ENCODE peak calls at places on chromosome 6, in four cellular contexts. B is HepG2, J is K562, L is WTC11. P is an unnamed sample.

GRCh38 chr6:14211596-14211961 is 94.0 kb downstream of the CD83 start:
- DNase-seq in B (peak), J (peak), L (peak), P (no peak)

GRCh38 chr6:146775227-146775626 is 176.5 kb downstream of the ADGB start:
- DNase-seq in B (no peak), J (no peak), L (no peak), P (no peak)

GRCh38 chr6:153131037-153131981 is at the start of gene RGS17:
- DNase-seq in B (no peak), J (no peak), L (peak), P (peak)

GRCh38 chr6:47307362-47308222 is 2.1 kb downstream of the TNFRSF21 start:
- DNase-seq in B (no peak), J (no peak), L (no peak), P (no peak)

GRCh38 chr6:52622810-52623209 is 46.0 kb upstream of the TRAM2 start:
- DNase-seq in B (no peak), J (no peak), L (no peak), P (no peak)

GRCh38 chr6:126180585-126180984 is 159.3 kb upstream of the CENPW start:
- DNase-seq in B (peak), J (no peak), L (no peak), P (no peak)

GRCh38 chr6:106223300-106223930 is 102.1 kb downstream of the ATG5 start:
- DNase-seq in B (peak), J (peak), L (peak), P (peak)

GRCh38 chr6:156809446-156810178 is 32.4 kb downstream of the ARID1B start:
- DNase-seq in B (no peak), J (no peak), L (no peak), P (no peak)

GRCh38 chr6:157226026-157226639 is 97.2 kb downstream of the TMEM242 start:
- DNase-seq in B (no peak), J (no peak), L (no peak), P (no peak)

GRCh38 chr6:19663479-19663878 is 173.7 kb upstream of the ID4 start:
- DNase-seq in B (no peak), J (no peak), L (no peak), P (no peak)

GRCh38 chr6:19664050-19664449 is 173.1 kb upstream of the ID4 start:
- DNase-seq in B (no peak), J (no peak), L (no peak), P (no peak)

GRCh38 chr6:19664878-19665715 is 172.1 kb upstream of the ID4 start:
- DNase-seq in B (no peak), J (no peak), L (no peak), P (no peak)

GRCh38 chr6:19669206-19669605 is 168.0 kb upstream of the ID4 start:
- DNase-seq in B (no peak), J (no peak), L (no peak), P (no peak)

DNA sequence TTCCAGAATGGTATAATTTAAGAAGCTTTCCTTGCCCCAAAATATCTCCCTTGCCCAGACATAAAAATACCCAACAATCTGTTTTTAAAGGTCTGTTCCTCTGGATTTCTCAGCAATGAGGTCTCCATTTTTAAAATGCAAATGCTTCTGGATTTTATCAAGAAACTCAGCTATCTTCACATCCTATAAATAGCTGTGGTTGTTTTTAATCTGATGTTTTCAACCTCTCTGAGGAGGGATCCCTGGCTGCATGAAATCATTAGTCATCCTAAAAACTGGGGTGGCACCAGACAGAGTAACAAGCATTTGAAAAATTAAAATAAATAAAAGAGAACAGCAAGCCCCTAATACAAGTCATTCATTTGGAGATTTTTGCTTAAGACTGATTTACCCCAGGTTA is 168.5 kb upstream of the ID4 start:
- DNase-seq in B (no peak), J (no peak), L (no peak), P (no peak)
- TF ChIP-seq ESRRA in B (no peak), J (no peak), L (no peak), P (no peak)

GRCh38 chr6:43768983-43769525 is 957 bp upstream of the VEGFA start:
- DNase-seq in B (no peak), J (no peak), L (peak), P (no peak)

GRCh38 chr6:43766964-43767461 is 3.0 kb upstream of the VEGFA start:
- DNase-seq in B (peak), J (no peak), L (peak), P (no peak)

GRCh38 chr6:43767553-43768505 is 2.2 kb upstream of the VEGFA start:
- DNase-seq in B (no peak), J (no peak), L (peak), P (no peak)

GRCh38 chr6:43769526-43770416 is at the start of gene VEGFA:
- DNase-seq in B (peak), J (peak), L (peak), P (peak)

GRCh38 chr6:43768506-43768860 is 1.5 kb upstream of the VEGFA start:
- DNase-seq in B (no peak), J (no peak), L (no peak), P (no peak)
- TF ChIP-seq USF2 in B (no peak), J (no peak), L (no peak), P (no peak)

DNA sequence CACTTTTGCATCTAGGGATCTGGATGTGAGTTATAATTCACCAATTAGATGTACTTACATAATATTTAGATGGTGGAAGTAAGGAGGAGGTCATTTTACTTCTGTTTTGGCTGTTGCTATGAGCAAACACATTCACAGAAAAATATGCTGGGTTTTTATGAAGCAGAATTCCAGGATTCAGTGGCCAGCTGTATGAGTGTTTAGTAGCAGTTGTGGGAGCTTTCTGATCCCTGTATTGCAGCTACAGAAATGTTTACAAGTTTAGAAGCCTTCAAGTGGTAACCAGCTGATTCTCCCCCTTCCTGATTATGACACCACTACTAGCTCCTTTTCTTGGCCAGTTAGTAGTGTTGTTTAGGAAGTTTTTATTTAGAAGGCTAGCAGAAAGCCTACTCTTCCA is 177.0 kb downstream of the TENT5A start:
- DNase-seq in B (no peak), J (no peak), L (no peak), P (no peak)
- TF ChIP-seq ESRRA in B (no peak), J (no peak), L (no peak), P (no peak)

GRCh38 chr6:12911387-12911960 is 194.9 kb downstream of the PHACTR1 start:
- DNase-seq in B (peak), J (peak), L (no peak), P (peak)
- TF ChIP-seq USF2 in B (no peak), J (no peak), L (no peak), P (no peak)

GRCh38 chr6:127342946-127343752 is at the start of gene ECHDC1:
- DNase-seq in B (peak), J (peak), L (peak), P (peak)

GRCh38 chr6:127345521-127345920 is 2.1 kb upstream of the ECHDC1 start:
- DNase-seq in B (no peak), J (no peak), L (no peak), P (no peak)

GRCh38 chr6:127342296-127342945 is 988 bp downstream of the ECHDC1 start:
- DNase-seq in B (peak), J (no peak), L (no peak), P (peak)

GRCh38 chr6:127341471-127342202 is 1.8 kb downstream of the ECHDC1 start:
- DNase-seq in B (no peak), J (no peak), L (no peak), P (no peak)

GRCh38 chr6:127343753-127344659 is 597 bp upstream of the ECHDC1 start:
- DNase-seq in B (peak), J (peak), L (no peak), P (no peak)
- TF ChIP-seq ESRRA in B (peak), J (no peak), L (no peak), P (no peak)

DNA sequence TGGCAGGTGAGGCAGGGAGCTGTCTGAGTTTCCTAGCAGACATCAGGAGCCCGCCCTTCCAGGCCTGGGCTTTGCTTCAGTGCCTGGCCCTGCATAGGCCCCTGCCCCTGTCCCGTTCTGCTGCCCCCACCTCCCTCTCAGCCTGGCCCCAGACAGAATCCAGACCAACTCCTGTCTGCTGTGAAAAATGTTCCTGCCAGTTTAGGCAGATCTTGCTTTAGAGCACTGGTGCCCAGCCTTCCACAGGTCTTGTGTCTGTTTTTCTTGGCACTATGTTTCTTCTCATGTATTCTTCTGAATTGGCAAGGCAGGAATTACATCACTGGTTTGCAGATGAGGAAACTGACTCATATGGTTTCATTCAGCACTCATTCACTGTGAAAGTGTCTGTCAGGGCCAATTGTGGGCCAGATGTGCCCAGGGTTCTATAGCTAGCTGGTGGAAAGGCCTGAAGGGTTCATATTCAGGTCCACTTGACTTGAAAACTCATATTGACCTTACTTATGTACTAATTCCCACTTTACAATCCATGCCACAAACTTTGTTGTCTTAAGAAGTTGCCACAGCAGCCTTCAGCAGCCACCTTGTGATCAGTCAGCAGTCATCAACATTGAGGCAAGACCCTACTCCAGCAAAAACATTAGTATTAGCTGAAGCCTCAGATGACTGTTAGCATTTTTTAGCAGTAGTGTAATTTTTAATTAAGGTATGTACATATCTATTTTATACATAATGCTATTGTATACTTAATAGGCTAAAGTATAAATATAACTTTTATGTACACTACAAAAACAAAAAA is 40.5 kb downstream of the HLA-F start:
- DNase-seq in B (no peak), J (no peak), L (no peak), P (no peak)
- TF ChIP-seq USF2 in B (no peak), J (no peak), L (no peak), P (no peak)

DNA sequence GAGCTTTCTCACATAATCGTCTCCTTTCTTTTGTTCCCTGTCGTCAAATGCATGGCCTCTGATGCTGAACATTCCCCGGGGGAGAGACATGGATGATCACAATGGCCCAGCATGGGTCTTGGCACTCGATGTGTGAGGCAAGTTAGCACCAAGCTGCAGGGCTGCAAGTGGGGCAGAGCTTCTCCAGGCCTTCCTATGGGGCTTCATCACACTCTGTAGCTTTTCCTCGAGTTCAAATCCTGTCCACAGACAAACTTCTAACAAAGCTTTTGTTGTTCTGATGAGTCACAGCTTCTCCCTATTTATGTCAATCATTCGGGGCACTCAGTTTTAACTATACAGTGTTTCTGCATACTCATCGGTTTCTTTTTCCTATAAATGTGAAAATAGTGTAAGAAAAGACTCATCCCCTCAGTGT is 68.2 kb upstream of the NOX3 start:
- DNase-seq in B (no peak), J (no peak), L (peak), P (no peak)
- TF ChIP-seq ESRRA in B (no peak), J (no peak), L (no peak), P (no peak)

DNA sequence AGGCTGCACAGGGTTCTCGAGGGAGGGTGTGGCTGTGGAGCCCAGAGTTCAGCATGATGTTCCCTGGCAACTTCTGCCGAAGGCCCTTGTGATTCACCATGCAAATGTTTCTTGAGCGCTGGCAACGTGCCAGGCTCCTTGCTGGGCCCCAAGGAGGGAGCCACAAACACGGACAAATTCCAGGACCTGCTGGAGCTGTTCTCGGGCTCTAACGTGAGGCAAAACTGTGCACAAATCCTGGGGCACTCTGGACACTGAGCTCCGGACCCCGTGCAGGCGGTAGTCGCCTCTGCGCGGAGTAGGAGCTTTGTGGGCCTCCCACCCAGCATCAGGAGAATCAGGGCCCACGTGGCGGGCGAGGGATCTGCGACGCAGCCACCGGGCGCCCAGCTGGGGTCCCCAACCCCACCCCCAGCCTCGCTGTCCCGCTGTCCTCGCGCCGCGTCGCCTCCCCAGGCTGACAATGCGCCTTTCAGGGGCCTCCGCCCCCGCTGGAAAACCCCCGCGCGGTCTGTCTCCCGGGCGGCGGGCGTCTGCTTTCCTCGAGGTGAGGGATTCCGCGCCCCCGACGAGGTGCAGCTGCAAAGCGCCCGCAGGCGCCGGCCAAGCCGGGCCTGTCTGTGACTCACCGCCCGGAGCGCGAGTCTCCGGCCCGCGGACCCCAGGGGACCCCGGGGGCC is 31.7 kb upstream of the SCUBE3 start:
- DNase-seq in B (no peak), J (no peak), L (peak), P (peak)
- TF ChIP-seq USF2 in B (no peak), J (no peak), L (no peak), P (no peak)

GRCh38 chr6:139230421-139230840 is 61.4 kb downstream of the TXLNB start:
- DNase-seq in B (no peak), J (no peak), L (no peak), P (no peak)
- TF ChIP-seq ESRRA in B (no peak), J (no peak), L (no peak), P (no peak)

GRCh38 chr6:38262041-38262440 is 377.7 kb downstream of the BTBD9 start:
- DNase-seq in B (peak), J (no peak), L (no peak), P (peak)
- TF ChIP-seq USF2 in B (no peak), J (no peak), L (no peak), P (no peak)

P was measured in A549.